ENCODE peak calls at places on chromosomes 16 and 17, in four cellular contexts. One of them, this sample, is unnamed.

GRCh38 chr17:76008208-76008607 is 7.6 kb downstream of the CDK3 start:
- DNase-seq in K562: no peak
- DNase-seq in GM12878: no peak
- DNase-seq in HCT116: no peak
- DNase-seq in this sample: no peak

GRCh38 chr17:28404812-28405570 is 1.0 kb downstream of the SLC46A1 start:
- DNase-seq in K562: no peak
- DNase-seq in HCT116: no peak
- DNase-seq in GM12878: no peak
- DNase-seq in this sample: no peak

GRCh38 chr17:10052414-10052813 is 146.0 kb downstream of the GAS7 start:
- DNase-seq in K562: no peak
- DNase-seq in GM12878: peak; percentile 53
- DNase-seq in HCT116: no peak
- DNase-seq in this sample: no peak

GRCh38 chr17:17792551-17793377 is 44.0 kb downstream of the SREBF1 start:
- DNase-seq in K562: peak; percentile 21
- DNase-seq in GM12878: no peak
- DNase-seq in HCT116: no peak
- DNase-seq in this sample: no peak

GRCh38 chr16:84673203-84673535 is 24.9 kb downstream of the KLHL36 start:
- DNase-seq in GM12878: no peak
- DNase-seq in HCT116: no peak
- DNase-seq in K562: no peak
- DNase-seq in this sample: no peak

GRCh38 chr17:69060835-69061234 is at the start of gene ABCA9:
- DNase-seq in GM12878: no peak
- DNase-seq in HCT116: no peak
- DNase-seq in K562: no peak
- DNase-seq in this sample: no peak

GRCh38 chr17:15119928-15120327 is 145.2 kb downstream of the PMP22 start:
- DNase-seq in GM12878: no peak
- DNase-seq in K562: no peak
- DNase-seq in HCT116: no peak
- DNase-seq in this sample: no peak

GRCh38 chr17:32015245-32016013 is 8.2 kb downstream of the LRRC37B start:
- DNase-seq in K562: no peak
- DNase-seq in HCT116: no peak
- DNase-seq in GM12878: no peak
- DNase-seq in this sample: peak; percentile 8

GRCh38 chr16:18969050-18969854 is 14.5 kb upstream of the TMC7 start:
- DNase-seq in K562: peak; percentile 82
- DNase-seq in GM12878: peak; percentile 16
- DNase-seq in HCT116: peak; percentile 58
- DNase-seq in this sample: peak; percentile 88

GRCh38 chr16:64428463-64428862 is 693.4 kb downstream of the CDH11 start:
- DNase-seq in HCT116: no peak
- DNase-seq in K562: no peak
- DNase-seq in GM12878: no peak
- DNase-seq in this sample: no peak

GRCh38 chr16:11621920-11622651 is 35.4 kb upstream of the LITAF start:
- DNase-seq in HCT116: no peak
- DNase-seq in K562: no peak
- DNase-seq in GM12878: no peak
- DNase-seq in this sample: no peak

GRCh38 chr17:74305865-74306654 is 20.0 kb upstream of the KIF19 start:
- DNase-seq in GM12878: no peak
- DNase-seq in K562: no peak
- DNase-seq in HCT116: no peak
- DNase-seq in this sample: no peak

GRCh38 chr17:28536532-28537218 is 15.7 kb downstream of the UNC119 start:
- DNase-seq in GM12878: no peak
- DNase-seq in HCT116: no peak
- DNase-seq in K562: no peak
- DNase-seq in this sample: no peak

GRCh38 chr16:50213939-50214519 is 52.3 kb upstream of the ADCY7 start:
- DNase-seq in HCT116: peak; percentile 36
- DNase-seq in K562: peak; percentile 57
- DNase-seq in GM12878: no peak
- DNase-seq in this sample: no peak

GRCh38 chr17:43908111-43908721 is 880 bp upstream of the MPP2 start:
- DNase-seq in GM12878: no peak
- DNase-seq in HCT116: peak; percentile 62
- DNase-seq in K562: peak; percentile 69
- DNase-seq in this sample: peak; percentile 80

GRCh38 chr17:30824002-30824355 is 513 bp downstream of the CRLF3 start:
- DNase-seq in K562: peak; percentile 37
- DNase-seq in GM12878: no peak
- DNase-seq in HCT116: no peak
- DNase-seq in this sample: peak; percentile 12

GRCh38 chr17:7217113-7217987 is 2.3 kb downstream of the DLG4 start:
- DNase-seq in HCT116: no peak
- DNase-seq in GM12878: no peak
- DNase-seq in K562: peak; percentile 45
- DNase-seq in this sample: peak; percentile 39

GRCh38 chr17:76345377-76345945 is 8.3 kb downstream of the PRPSAP1 start:
- DNase-seq in GM12878: no peak
- DNase-seq in HCT116: no peak
- DNase-seq in K562: no peak
- DNase-seq in this sample: no peak

GRCh38 chr16:21626659-21627277 is 25.6 kb downstream of the IGSF6 start:
- DNase-seq in GM12878: no peak
- DNase-seq in HCT116: peak; percentile 4
- DNase-seq in K562: no peak
- DNase-seq in this sample: no peak

GRCh38 chr17:975321-975982 is 4.1 kb downstream of the NXN start:
- DNase-seq in HCT116: no peak
- DNase-seq in K562: no peak
- DNase-seq in GM12878: no peak
- DNase-seq in this sample: no peak

GRCh38 chr17:37614391-37614790 is 5.2 kb upstream of the SYNRG start:
- DNase-seq in K562: no peak
- DNase-seq in GM12878: no peak
- DNase-seq in HCT116: no peak
- DNase-seq in this sample: no peak

GRCh38 chr17:76550712-76551615 is 11.1 kb downstream of the PRCD start:
- DNase-seq in HCT116: no peak
- DNase-seq in GM12878: no peak
- DNase-seq in K562: no peak
- DNase-seq in this sample: no peak

GRCh38 chr16:83706394-83706793 is 101.4 kb upstream of the HSBP1 start:
- DNase-seq in HCT116: no peak
- DNase-seq in GM12878: no peak
- DNase-seq in K562: no peak
- DNase-seq in this sample: no peak

DNA sequence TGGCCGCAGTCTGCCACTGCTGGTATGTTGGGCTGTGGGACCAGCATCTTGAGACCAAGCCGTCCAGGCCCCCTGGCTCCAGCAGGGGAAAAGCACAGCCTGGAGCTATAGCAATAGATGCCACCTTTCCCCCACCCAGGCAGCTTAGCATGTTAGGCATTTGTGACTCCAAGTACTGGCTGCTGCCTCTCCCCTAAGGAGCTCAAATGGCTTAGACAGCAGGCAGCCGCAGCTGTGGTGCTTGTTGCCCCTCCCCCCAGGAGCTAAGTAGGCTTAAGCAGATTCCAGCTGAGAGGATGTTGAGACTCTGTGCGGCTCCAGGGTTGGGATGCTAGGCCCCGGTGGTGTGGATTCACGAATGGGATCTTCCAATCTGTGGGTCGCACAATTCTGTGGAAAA is 88.8 kb upstream of the ANKFN1 start:
- DNase-seq in GM12878: no peak
- DNase-seq in HCT116: no peak
- DNase-seq in K562: no peak
- DNase-seq in this sample: no peak
- TF ChIP-seq SP1 in GM12878: no peak
- TF ChIP-seq SP1 in HCT116: no peak
- TF ChIP-seq SP1 in K562: no peak
- TF ChIP-seq SP1 in this sample: no peak

GRCh38 chr17:36001109-36001735 is at the start of gene CCL15:
- DNase-seq in GM12878: no peak
- DNase-seq in HCT116: no peak
- DNase-seq in K562: no peak
- DNase-seq in this sample: no peak

GRCh38 chr17:36000730-36001108 is 634 bp downstream of the CCL15 start:
- DNase-seq in GM12878: no peak
- DNase-seq in K562: no peak
- DNase-seq in HCT116: no peak
- DNase-seq in this sample: no peak

GRCh38 chr17:36002631-36003030 is 1.3 kb upstream of the CCL15 start:
- DNase-seq in K562: no peak
- DNase-seq in GM12878: peak; percentile 23
- DNase-seq in HCT116: no peak
- DNase-seq in this sample: no peak

GRCh38 chr17:36004604-36005003 is 3.3 kb upstream of the CCL15 start:
- DNase-seq in K562: no peak
- DNase-seq in HCT116: no peak
- DNase-seq in GM12878: no peak
- DNase-seq in this sample: no peak

GRCh38 chr17:36001862-36002603 is 680 bp upstream of the CCL15 start:
- DNase-seq in GM12878: no peak
- DNase-seq in K562: peak; percentile 15
- DNase-seq in HCT116: no peak
- DNase-seq in this sample: no peak
- TF ChIP-seq SP1 in GM12878: no peak
- TF ChIP-seq SP1 in K562: no peak
- TF ChIP-seq SP1 in HCT116: no peak
- TF ChIP-seq SP1 in this sample: no peak

GRCh38 chr16:56311208-56312027 is 113.9 kb downstream of the AMFR start:
- DNase-seq in K562: no peak
- DNase-seq in GM12878: no peak
- DNase-seq in HCT116: no peak
- DNase-seq in this sample: no peak

GRCh38 chr16:56312028-56312300 is 113.4 kb downstream of the AMFR start:
- DNase-seq in GM12878: no peak
- DNase-seq in HCT116: no peak
- DNase-seq in K562: no peak
- DNase-seq in this sample: no peak

GRCh38 chr16:56310685-56311084 is 114.7 kb downstream of the AMFR start:
- DNase-seq in GM12878: no peak
- DNase-seq in K562: no peak
- DNase-seq in HCT116: no peak
- DNase-seq in this sample: no peak

GRCh38 chr16:56314244-56314850 is 111.0 kb downstream of the AMFR start:
- DNase-seq in HCT116: no peak
- DNase-seq in K562: no peak
- DNase-seq in GM12878: no peak
- DNase-seq in this sample: no peak

GRCh38 chr16:56312556-56312955 is 112.8 kb downstream of the AMFR start:
- DNase-seq in HCT116: no peak
- DNase-seq in GM12878: no peak
- DNase-seq in K562: no peak
- DNase-seq in this sample: no peak
- TF ChIP-seq SP1 in HCT116: no peak
- TF ChIP-seq SP1 in GM12878: no peak
- TF ChIP-seq SP1 in K562: no peak
- TF ChIP-seq SP1 in this sample: no peak

GRCh38 chr17:41073676-41074075 is 8.0 kb upstream of the KRTAP2-4 start:
- DNase-seq in K562: no peak
- DNase-seq in HCT116: no peak
- DNase-seq in GM12878: no peak
- DNase-seq in this sample: no peak
- TF ChIP-seq SP1 in K562: no peak
- TF ChIP-seq SP1 in HCT116: no peak
- TF ChIP-seq SP1 in GM12878: no peak
- TF ChIP-seq SP1 in this sample: no peak

GRCh38 chr17:64073771-64074703 is 53.6 kb upstream of the ICAM2 start:
- DNase-seq in K562: no peak
- DNase-seq in GM12878: peak; percentile 62
- DNase-seq in HCT116: no peak
- DNase-seq in this sample: no peak

GRCh38 chr17:64081802-64082799 is 47.8 kb downstream of the ERN1 start:
- DNase-seq in K562: peak; percentile 39
- DNase-seq in HCT116: peak; percentile 82
- DNase-seq in GM12878: peak; percentile 72
- DNase-seq in this sample: peak; percentile 46

GRCh38 chr17:64080174-64080618 is 49.7 kb downstream of the ERN1 start:
- DNase-seq in GM12878: no peak
- DNase-seq in HCT116: no peak
- DNase-seq in K562: no peak
- DNase-seq in this sample: no peak

GRCh38 chr17:64074704-64075484 is 54.5 kb upstream of the ICAM2 start:
- DNase-seq in K562: no peak
- DNase-seq in HCT116: no peak
- DNase-seq in GM12878: no peak
- DNase-seq in this sample: no peak

GRCh38 chr17:64077409-64077808 is 52.5 kb downstream of the ERN1 start:
- DNase-seq in GM12878: no peak
- DNase-seq in K562: no peak
- DNase-seq in HCT116: no peak
- DNase-seq in this sample: no peak
- TF ChIP-seq SP1 in GM12878: no peak
- TF ChIP-seq SP1 in K562: no peak
- TF ChIP-seq SP1 in HCT116: no peak
- TF ChIP-seq SP1 in this sample: no peak

DNA sequence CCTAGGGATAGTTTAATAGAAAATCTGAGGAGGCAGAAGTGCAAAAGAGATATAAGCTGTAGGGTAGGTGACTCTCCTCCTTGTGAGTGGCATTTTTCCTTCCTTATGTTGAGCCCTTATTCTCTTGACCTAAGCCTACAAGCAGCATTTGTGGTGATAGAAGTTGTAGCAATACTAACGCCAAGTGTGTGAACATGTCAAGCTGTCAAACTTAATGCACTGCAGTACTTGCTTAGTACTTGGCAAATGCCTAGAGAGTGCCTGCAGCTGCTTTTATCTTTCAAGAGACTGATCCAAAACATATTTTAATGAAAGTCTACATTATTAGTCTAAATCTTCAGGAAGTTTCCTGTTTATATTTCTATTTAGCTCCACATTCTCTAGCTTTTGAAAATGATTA is 83.2 kb downstream of the CNTNAP4 start:
- DNase-seq in GM12878: no peak
- DNase-seq in K562: no peak
- DNase-seq in HCT116: no peak
- DNase-seq in this sample: no peak
- TF ChIP-seq SP1 in GM12878: no peak
- TF ChIP-seq SP1 in K562: no peak
- TF ChIP-seq SP1 in HCT116: no peak
- TF ChIP-seq SP1 in this sample: no peak

GRCh38 chr17:80358861-80359260 is 56.1 kb upstream of the ENDOV start:
- DNase-seq in HCT116: no peak
- DNase-seq in K562: no peak
- DNase-seq in GM12878: no peak
- DNase-seq in this sample: no peak
- TF ChIP-seq SP1 in HCT116: no peak
- TF ChIP-seq SP1 in K562: no peak
- TF ChIP-seq SP1 in GM12878: no peak
- TF ChIP-seq SP1 in this sample: no peak